ENCODE peak calls at places on chromosomes 1 and 21, in four cellular contexts. L, C, E and T are unnamed samples.

GRCh38 chr1:26915204-26915842 is 1.5 kb upstream of the NR0B2 start:
- DNase-seq in L (no peak), C (no peak), E (no peak), T (no peak)

GRCh38 chr21:45210461-45210983 is 77.2 kb downstream of the POFUT2 start:
- DNase-seq in L (no peak), C (no peak), E (no peak), T (no peak)

GRCh38 chr1:204725821-204726448 is 40.4 kb upstream of the LRRN2 start:
- DNase-seq in L (no peak), C (peak), E (no peak), T (no peak)

GRCh38 chr1:193558491-193559028 is 372.1 kb upstream of the B3GALT2 start:
- DNase-seq in L (no peak), C (peak), E (no peak), T (no peak)

GRCh38 chr21:33732038-33732437 is 89.7 kb downstream of the ITSN1 start:
- DNase-seq in L (no peak), C (no peak), E (no peak), T (no peak)

GRCh38 chr1:29783501-29784275 is 547.4 kb downstream of the PTPRU start:
- DNase-seq in L (no peak), C (no peak), E (peak), T (no peak)

GRCh38 chr21:38716942-38717341 is 88.8 kb upstream of the ETS2 start:
- DNase-seq in L (no peak), C (no peak), E (no peak), T (no peak)

GRCh38 chr1:232114985-232115384 is 488.4 kb downstream of the DISC1 start:
- DNase-seq in L (no peak), C (no peak), E (no peak), T (no peak)

GRCh38 chr1:28983509-28984310 is 69.3 kb downstream of the EPB41 start:
- DNase-seq in L (no peak), C (no peak), E (no peak), T (no peak)

GRCh38 chr1:234780531-234781162 is 170.7 kb upstream of the IRF2BP2 start:
- DNase-seq in L (no peak), C (no peak), E (peak), T (no peak)

GRCh38 chr21:43598416-43599120 is 60.7 kb downstream of the HSF2BP start:
- DNase-seq in L (no peak), C (no peak), E (no peak), T (no peak)

GRCh38 chr1:41883507-41883906 is 35.2 kb downstream of the HIVEP3 start:
- DNase-seq in L (no peak), C (no peak), E (no peak), T (no peak)

GRCh38 chr1:83802450-83803152 is 196.3 kb downstream of the TTLL7 start:
- DNase-seq in L (no peak), C (no peak), E (no peak), T (no peak)

GRCh38 chr21:33266050-33266783 is at the start of gene IL10RB:
- DNase-seq in L (peak), C (no peak), E (peak), T (peak)

GRCh38 chr1:103448560-103448959 is 76.9 kb upstream of the RNPC3 start:
- DNase-seq in L (no peak), C (no peak), E (no peak), T (no peak)

GRCh38 chr1:10489291-10490055 is 14.7 kb downstream of the PEX14 start:
- DNase-seq in L (no peak), C (no peak), E (no peak), T (no peak)

GRCh38 chr21:34524671-34525601 is 12.9 kb upstream of the KCNE1 start:
- DNase-seq in L (no peak), C (no peak), E (no peak), T (no peak)

GRCh38 chr1:54117815-54118563 is 34.8 kb downstream of the CDCP2 start:
- DNase-seq in L (no peak), C (no peak), E (no peak), T (no peak)

GRCh38 chr1:216456682-216457081 is 33.4 kb upstream of the USH2A start:
- DNase-seq in L (no peak), C (no peak), E (no peak), T (no peak)

GRCh38 chr21:33937146-33937545 is 21.5 kb upstream of the ATP5PO start:
- DNase-seq in L (no peak), C (no peak), E (no peak), T (no peak)

GRCh38 chr1:68379085-68379478 is 70.7 kb downstream of the RPE65 start:
- DNase-seq in L (no peak), C (no peak), E (no peak), T (no peak)

GRCh38 chr1:91948501-91949355 is 473 bp upstream of the BRDT start:
- DNase-seq in L (no peak), C (no peak), E (peak), T (no peak)

DNA sequence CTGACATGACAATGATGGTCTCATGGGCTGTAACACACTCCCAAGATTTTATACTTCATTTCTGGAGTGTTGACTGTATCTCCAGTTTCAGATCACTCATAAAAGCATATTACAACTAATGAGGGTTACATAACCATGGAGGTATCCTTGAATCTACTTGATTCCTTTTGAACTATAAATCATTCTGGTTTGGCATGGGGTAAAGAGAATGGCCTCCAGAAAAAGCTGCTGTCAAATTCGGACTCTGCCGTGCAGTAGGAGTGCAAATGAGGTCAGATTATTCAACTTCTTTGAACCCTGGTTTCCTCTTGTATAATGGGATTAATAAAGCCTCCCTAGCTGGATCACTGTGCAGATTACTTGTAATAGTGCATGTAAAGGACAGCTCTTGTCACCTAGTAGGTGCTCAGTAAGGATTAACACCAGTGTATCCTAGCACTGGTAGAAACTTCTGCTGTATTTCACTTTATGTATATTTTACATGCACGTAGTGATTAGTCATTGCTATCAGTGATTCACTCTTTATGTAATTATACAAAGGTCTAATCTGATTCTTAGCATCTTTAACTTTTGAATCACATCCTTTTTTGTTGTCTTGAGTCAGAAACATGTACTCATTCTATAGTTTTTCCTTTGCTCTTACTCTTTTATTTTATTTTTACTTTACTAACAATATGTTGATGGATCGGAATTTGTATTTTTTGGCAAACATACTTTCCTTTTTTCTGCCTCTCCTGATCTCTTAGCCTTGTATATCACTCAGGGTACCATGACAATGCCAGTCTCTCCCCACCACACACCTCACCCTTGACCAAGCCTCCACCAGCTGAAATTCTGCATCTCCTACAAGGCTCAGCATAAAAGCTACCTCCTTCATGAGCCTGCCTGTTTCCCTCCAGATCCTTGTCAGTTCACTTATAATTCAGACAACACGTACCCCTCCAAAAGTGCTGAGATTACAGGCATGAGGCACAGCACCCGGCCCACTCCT is 3.2 kb downstream of the LRRC8C start:
- DNase-seq in L (no peak), C (no peak), E (no peak), T (no peak)
- H3K4me3 ChIP-seq in L (no peak), C (no peak), E (no peak), T (no peak)

GRCh38 chr1:18799454-18799853 is 60.0 kb downstream of the TAS1R2 start:
- DNase-seq in L (no peak), C (no peak), E (no peak), T (no peak)
- TF ChIP-seq ZNF274 in L (no peak), C (no peak), E (no peak), T (no peak)

DNA sequence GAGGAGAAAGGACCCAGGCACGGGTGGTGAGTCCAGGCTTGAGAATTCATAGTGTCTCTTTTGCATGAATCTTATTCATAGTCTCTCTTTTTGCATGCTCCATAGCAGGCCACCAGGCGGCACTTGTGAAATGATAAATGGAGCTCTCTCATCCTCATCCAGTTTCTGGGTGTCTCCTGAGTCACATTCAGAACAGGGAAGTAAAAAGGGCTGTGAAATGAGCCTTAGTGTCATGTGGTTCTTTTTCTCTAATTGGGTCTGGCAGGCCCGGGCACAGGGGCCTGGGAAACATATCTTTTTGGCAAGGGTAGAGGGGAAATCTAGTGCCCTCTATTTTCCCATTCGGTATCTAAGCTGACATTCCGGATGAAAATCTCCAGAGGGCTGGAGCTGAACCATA is 19.1 kb upstream of the NCF2 start:
- DNase-seq in L (no peak), C (no peak), E (no peak), T (no peak)
- H3K9ac ChIP-seq in L (no peak), C (no peak), E (no peak), T (no peak)

GRCh38 chr1:220690140-220691038 is at the start of gene C1orf115:
- DNase-seq in L (no peak), C (peak), E (peak), T (peak)

GRCh38 chr1:220692436-220693228 is 2.5 kb downstream of the C1orf115 start:
- DNase-seq in L (no peak), C (no peak), E (no peak), T (no peak)

GRCh38 chr1:220687809-220688208 is 2.4 kb upstream of the C1orf115 start:
- DNase-seq in L (no peak), C (no peak), E (no peak), T (no peak)

GRCh38 chr1:220691039-220691684 is 999 bp downstream of the C1orf115 start:
- DNase-seq in L (no peak), C (no peak), E (no peak), T (no peak)

GRCh38 chr1:220689696-220690095 is 467 bp upstream of the C1orf115 start:
- DNase-seq in L (no peak), C (no peak), E (no peak), T (no peak)
- H3K4me3 ChIP-seq in L (peak), C (peak), E (no peak), T (no peak)

GRCh38 chr1:169604781-169605560 is 18.7 kb upstream of the F5 start:
- DNase-seq in L (peak), C (no peak), E (no peak), T (no peak)
- TF ChIP-seq ZNF274 in L (no peak), C (no peak), E (no peak), T (no peak)

GRCh38 chr1:39104158-39105060 is 78.3 kb downstream of the NDUFS5 start:
- DNase-seq in L (no peak), C (no peak), E (no peak), T (peak)

GRCh38 chr1:39105841-39106765 is 80.0 kb downstream of the NDUFS5 start:
- DNase-seq in L (no peak), C (no peak), E (peak), T (peak)

GRCh38 chr1:39105061-39105840 is 79.1 kb downstream of the NDUFS5 start:
- DNase-seq in L (no peak), C (no peak), E (peak), T (no peak)

GRCh38 chr1:39103321-39104157 is 77.4 kb downstream of the NDUFS5 start:
- DNase-seq in L (no peak), C (no peak), E (no peak), T (no peak)

GRCh38 chr1:39102537-39103320 is 76.6 kb downstream of the NDUFS5 start:
- DNase-seq in L (peak), C (peak), E (peak), T (peak)
- H3K9ac ChIP-seq in L (peak), C (peak), E (no peak), T (peak)

GRCh38 chr1:34879230-34879629 is 19.7 kb upstream of the SMIM12 start:
- DNase-seq in L (no peak), C (no peak), E (no peak), T (no peak)
- H3K4me3 ChIP-seq in L (no peak), C (no peak), E (no peak), T (no peak)

DNA sequence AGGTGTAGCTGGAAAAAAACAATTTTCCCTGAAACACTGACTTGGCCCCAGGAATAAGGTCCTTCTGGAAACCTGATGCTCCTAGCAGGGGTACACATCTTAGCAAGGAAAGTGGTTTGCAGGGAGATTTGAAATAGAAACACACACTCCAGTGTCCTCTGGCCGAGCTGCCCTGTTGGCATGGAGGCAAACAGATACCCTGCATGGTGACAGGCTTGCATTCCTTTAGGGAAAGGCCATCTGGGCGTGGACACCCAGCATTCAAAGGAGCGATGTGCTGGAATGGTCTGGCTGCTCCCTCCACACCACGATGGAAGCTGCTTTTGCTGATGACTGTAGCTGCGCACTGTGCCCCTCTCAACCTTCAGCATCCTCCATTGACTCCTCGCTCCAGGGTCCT is 41.5 kb upstream of the BCAR3 start:
- DNase-seq in L (no peak), C (no peak), E (no peak), T (no peak)
- TF ChIP-seq ZNF274 in L (no peak), C (no peak), E (no peak), T (no peak)

DNA sequence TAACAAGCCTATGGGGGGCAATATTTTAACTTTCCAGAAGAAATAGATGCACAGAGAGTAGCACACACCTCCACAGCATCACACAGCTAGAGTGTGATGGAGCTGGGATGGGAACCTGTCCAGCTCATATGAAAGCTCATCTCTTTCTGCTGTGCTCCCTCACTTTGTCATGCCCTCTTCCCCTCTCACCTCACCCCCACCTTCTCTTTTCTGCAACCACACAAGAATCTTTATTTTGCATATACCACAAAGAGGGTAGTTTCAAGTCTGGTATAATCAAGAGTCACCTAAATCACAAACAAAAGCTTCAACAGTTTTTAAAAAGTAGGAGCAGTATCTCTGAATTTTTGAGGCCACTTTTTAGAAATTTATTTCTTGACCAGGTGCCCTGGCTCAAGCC is 22.6 kb downstream of the FOXD2 start:
- DNase-seq in L (no peak), C (no peak), E (no peak), T (no peak)
- H3K9ac ChIP-seq in L (no peak), C (no peak), E (no peak), T (no peak)

GRCh38 chr1:112465122-112465521 is 43.6 kb upstream of the WNT2B start:
- DNase-seq in L (no peak), C (no peak), E (no peak), T (no peak)

GRCh38 chr1:112461200-112461871 is 47.4 kb upstream of the WNT2B start:
- DNase-seq in L (no peak), C (no peak), E (no peak), T (no peak)

GRCh38 chr1:112462953-112463279 is 45.8 kb upstream of the WNT2B start:
- DNase-seq in L (no peak), C (no peak), E (peak), T (no peak)

GRCh38 chr1:112464501-112464900 is 44.3 kb upstream of the WNT2B start:
- DNase-seq in L (no peak), C (no peak), E (no peak), T (no peak)

GRCh38 chr1:112466078-112466660 is 42.6 kb upstream of the WNT2B start:
- DNase-seq in L (peak), C (peak), E (peak), T (peak)
- H3K4me3 ChIP-seq in L (no peak), C (peak), E (no peak), T (no peak)